ENCODE peak calls at places on chromosomes 6 and 20, in six cellular contexts. L, J, F, W, S and R are unnamed samples.

GRCh38 chr6:108027594-108027993 is 46.9 kb downstream of the OSTM1 start:
- DNase-seq in L (no peak), J (peak), F (peak), W (no peak), S (peak), R (peak)

GRCh38 chr20:61757678-61758555 is 307.8 kb downstream of the TAF4 start:
- DNase-seq in L (peak), J (no peak), F (peak), W (no peak), S (peak), R (peak)

GRCh38 chr6:140535511-140535910 is 1161.1 kb upstream of the CITED2 start:
- DNase-seq in L (no peak), J (no peak), F (no peak), W (no peak), S (no peak), R (peak)

GRCh38 chr6:148890605-148891004 is 143.8 kb downstream of the UST start:
- DNase-seq in L (no peak), J (no peak), F (no peak), W (no peak), S (peak), R (no peak)

GRCh38 chr6:5843078-5843477 is 163.6 kb downstream of the NRN1 start:
- DNase-seq in L (no peak), J (no peak), F (no peak), W (no peak), S (no peak), R (no peak)

GRCh38 chr6:19849196-19849595 is 12.0 kb downstream of the ID4 start:
- DNase-seq in L (no peak), J (no peak), F (no peak), W (no peak), S (no peak), R (no peak)

GRCh38 chr6:128600397-128600951 is 80.1 kb upstream of the PTPRK start:
- DNase-seq in L (no peak), J (no peak), F (peak), W (peak), S (peak), R (peak)

GRCh38 chr6:121627761-121628160 is 192.3 kb downstream of the GJA1 start:
- DNase-seq in L (no peak), J (no peak), F (no peak), W (no peak), S (no peak), R (peak)

GRCh38 chr6:167047554-167047953 is 48.4 kb downstream of the CEP43 start:
- DNase-seq in L (peak), J (peak), F (no peak), W (no peak), S (no peak), R (no peak)

GRCh38 chr6:149985506-149985937 is 21.8 kb downstream of the ULBP1 start:
- DNase-seq in L (no peak), J (no peak), F (no peak), W (no peak), S (no peak), R (no peak)

GRCh38 chr6:130717657-130718056 is 109.5 kb upstream of the SMLR1 start:
- DNase-seq in L (no peak), J (no peak), F (peak), W (peak), S (peak), R (no peak)

GRCh38 chr20:9028419-9028818 is 40.5 kb upstream of the PLCB4 start:
- DNase-seq in L (no peak), J (no peak), F (no peak), W (no peak), S (no peak), R (no peak)

GRCh38 chr6:104940881-104941693 is 15.8 kb upstream of the LIN28B start:
- DNase-seq in L (peak), J (no peak), F (peak), W (peak), S (peak), R (peak)

GRCh38 chr20:8357703-8358102 is 225.6 kb downstream of the PLCB1 start:
- DNase-seq in L (no peak), J (no peak), F (no peak), W (no peak), S (peak), R (no peak)

GRCh38 chr6:7919871-7920270 is 9.3 kb upstream of the TXNDC5 start:
- DNase-seq in L (no peak), J (no peak), F (peak), W (peak), S (no peak), R (peak)

GRCh38 chr6:120493483-120493882 is 840.8 kb downstream of the TBC1D32 start:
- DNase-seq in L (no peak), J (no peak), F (no peak), W (no peak), S (no peak), R (no peak)

GRCh38 chr20:4937422-4938319 is 63.6 kb downstream of the SLC23A2 start:
- DNase-seq in L (no peak), J (peak), F (no peak), W (no peak), S (no peak), R (no peak)

GRCh38 chr6:14320342-14320741 is 202.8 kb downstream of the CD83 start:
- DNase-seq in L (no peak), J (no peak), F (no peak), W (no peak), S (no peak), R (no peak)

GRCh38 chr6:80622641-80623040 is 516.2 kb downstream of the BCKDHB start:
- DNase-seq in L (no peak), J (no peak), F (no peak), W (no peak), S (no peak), R (peak)

GRCh38 chr20:43065299-43065698 is 124.4 kb downstream of the PTPRT start:
- DNase-seq in L (no peak), J (peak), F (no peak), W (no peak), S (no peak), R (no peak)

GRCh38 chr20:35917077-35917476 is 37.2 kb downstream of the SCAND1 start:
- DNase-seq in L (no peak), J (no peak), F (no peak), W (no peak), S (no peak), R (no peak)

DNA sequence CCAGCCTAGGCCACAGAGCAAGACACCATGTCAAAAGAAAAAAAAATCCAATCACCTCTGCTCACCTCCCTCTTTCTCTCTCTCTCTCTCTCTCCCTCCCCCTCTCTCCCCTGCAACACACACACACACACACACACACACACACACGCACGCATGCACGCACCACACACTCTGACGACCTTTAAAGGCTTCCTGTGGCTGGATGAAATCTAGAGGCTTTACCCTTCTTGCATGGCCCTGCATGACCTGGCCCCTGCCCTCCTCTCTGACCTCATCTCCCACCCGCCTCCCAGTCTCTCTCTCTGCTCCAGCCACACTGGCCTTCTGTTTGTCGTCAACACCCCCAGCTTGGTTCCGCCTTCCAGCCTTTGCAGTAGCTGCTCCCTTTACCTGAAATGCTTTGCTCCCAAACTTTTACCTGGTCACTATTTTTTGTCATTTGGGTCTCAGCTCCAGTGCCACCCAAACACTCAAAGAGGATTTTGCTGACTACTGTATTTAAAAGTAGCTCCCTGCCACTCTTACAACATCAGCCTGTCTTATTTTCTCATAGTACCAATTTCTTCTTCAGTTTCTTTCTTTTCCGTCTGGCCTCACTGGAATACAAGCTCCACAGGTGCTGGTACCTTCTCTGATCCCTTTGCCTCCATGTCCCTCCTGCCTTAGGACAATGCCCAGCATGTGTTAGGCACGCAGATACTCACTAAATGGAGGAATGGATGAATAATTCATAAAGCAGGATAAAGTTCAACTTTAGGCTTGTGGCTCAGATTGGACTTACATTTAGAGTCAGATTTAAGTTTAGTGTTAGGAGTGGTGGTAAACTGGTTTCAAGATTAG is 4.3 kb upstream of the LTA start:
- DNase-seq in L (no peak), J (no peak), F (no peak), W (no peak), S (no peak), R (no peak)
- H3K4me3 ChIP-seq in L (no peak), J (no peak), F (no peak), W (no peak), S (no peak), R (no peak)

GRCh38 chr6:22024973-22025467 is 271.8 kb downstream of the PRL start:
- DNase-seq in L (no peak), J (no peak), F (no peak), W (peak), S (no peak), R (no peak)
- TF ChIP-seq CTCF in L (no peak), J (no peak), F (no peak), W (no peak), S (peak), R (no peak)

GRCh38 chr6:159043986-159044385 is 805 bp downstream of the TAGAP start:
- DNase-seq in L (no peak), J (no peak), F (no peak), W (no peak), S (no peak), R (no peak)

GRCh38 chr6:159042824-159043181 is 2.0 kb downstream of the TAGAP start:
- DNase-seq in L (no peak), J (no peak), F (no peak), W (no peak), S (no peak), R (no peak)

GRCh38 chr6:159041181-159041580 is 3.6 kb downstream of the TAGAP start:
- DNase-seq in L (no peak), J (no peak), F (no peak), W (no peak), S (no peak), R (no peak)

GRCh38 chr6:159043236-159043635 is 1.6 kb downstream of the TAGAP start:
- DNase-seq in L (no peak), J (no peak), F (no peak), W (no peak), S (peak), R (no peak)

GRCh38 chr6:159042003-159042823 is 2.6 kb downstream of the TAGAP start:
- DNase-seq in L (peak), J (peak), F (peak), W (peak), S (peak), R (peak)
- H3K4me3 ChIP-seq in L (peak), J (no peak), F (no peak), W (no peak), S (no peak), R (no peak)

GRCh38 chr20:47521059-47521808 is 19.5 kb downstream of the NCOA3 start:
- DNase-seq in L (no peak), J (no peak), F (no peak), W (no peak), S (no peak), R (peak)
- TF ChIP-seq CTCF in L (no peak), J (no peak), F (peak), W (peak), S (peak), R (peak)

GRCh38 chr20:22584922-22585785 is 782 bp upstream of the FOXA2 start:
- DNase-seq in L (no peak), J (peak), F (no peak), W (no peak), S (no peak), R (peak)

GRCh38 chr20:22586645-22587310 is 2.4 kb upstream of the FOXA2 start:
- DNase-seq in L (peak), J (peak), F (no peak), W (peak), S (no peak), R (peak)

GRCh38 chr20:22584630-22584921 is 204 bp upstream of the FOXA2 start:
- DNase-seq in L (no peak), J (peak), F (no peak), W (no peak), S (no peak), R (peak)

GRCh38 chr20:22583773-22584629 is at the start of gene FOXA2:
- DNase-seq in L (no peak), J (peak), F (no peak), W (no peak), S (no peak), R (peak)

GRCh38 chr20:22585786-22586493 is 1.6 kb upstream of the FOXA2 start:
- DNase-seq in L (no peak), J (no peak), F (no peak), W (no peak), S (no peak), R (no peak)
- H3K4me3 ChIP-seq in L (no peak), J (no peak), F (no peak), W (no peak), S (no peak), R (no peak)

GRCh38 chr6:44567406-44567805 is 179.9 kb downstream of the CDC5L start:
- DNase-seq in L (no peak), J (peak), F (peak), W (no peak), S (peak), R (no peak)

GRCh38 chr6:44572346-44572745 is 184.8 kb downstream of the CDC5L start:
- DNase-seq in L (no peak), J (no peak), F (no peak), W (no peak), S (no peak), R (no peak)

GRCh38 chr6:44569931-44570385 is 182.5 kb downstream of the CDC5L start:
- DNase-seq in L (peak), J (peak), F (peak), W (no peak), S (no peak), R (no peak)

GRCh38 chr6:44569131-44569530 is 181.6 kb downstream of the CDC5L start:
- DNase-seq in L (no peak), J (no peak), F (no peak), W (no peak), S (no peak), R (no peak)

GRCh38 chr6:44571510-44571909 is 184.0 kb downstream of the CDC5L start:
- DNase-seq in L (no peak), J (no peak), F (no peak), W (no peak), S (no peak), R (no peak)
- TF ChIP-seq CTCF in L (no peak), J (no peak), F (no peak), W (peak), S (no peak), R (peak)

DNA sequence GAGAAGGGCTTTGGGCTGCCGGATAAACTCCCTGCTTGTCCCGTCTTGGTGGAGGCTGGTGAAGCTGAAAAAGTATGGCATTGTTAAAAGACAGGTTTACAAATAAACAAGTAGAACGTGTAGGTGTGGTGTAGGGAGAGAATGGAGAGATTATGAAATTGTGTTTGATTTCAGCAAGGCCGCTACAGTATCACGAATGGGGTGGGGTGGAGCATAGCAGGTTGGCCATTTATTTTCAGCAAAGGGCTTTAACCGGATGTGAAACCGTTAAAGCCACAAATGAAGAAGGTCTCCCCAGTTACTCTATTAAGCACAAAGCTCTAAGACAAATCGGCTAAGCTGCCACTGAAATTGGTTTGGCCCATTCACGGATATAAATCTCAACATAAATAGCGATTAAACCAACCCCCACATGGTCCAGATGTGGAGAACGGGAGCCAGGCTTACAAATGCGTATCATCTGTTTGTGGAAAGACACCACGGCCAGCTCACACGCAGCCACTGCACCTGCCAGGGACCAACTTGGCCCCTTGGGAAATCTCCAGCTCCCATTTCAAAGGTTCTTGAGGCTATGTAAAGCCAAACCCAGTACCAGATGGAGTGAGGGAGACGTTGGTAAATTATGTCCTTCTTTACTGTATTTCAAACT is 94.0 kb downstream of the ZMYND8 start:
- DNase-seq in L (peak), J (no peak), F (no peak), W (no peak), S (no peak), R (no peak)
- H3K4me3 ChIP-seq in L (peak), J (no peak), F (no peak), W (no peak), S (no peak), R (no peak)

GRCh38 chr6:35059606-35060355 is 81.4 kb downstream of the TCP11 start:
- DNase-seq in L (no peak), J (no peak), F (no peak), W (no peak), S (no peak), R (no peak)

GRCh38 chr6:35057449-35058030 is 83.6 kb downstream of the TCP11 start:
- DNase-seq in L (no peak), J (no peak), F (no peak), W (no peak), S (no peak), R (no peak)

GRCh38 chr6:35058827-35059522 is 82.2 kb downstream of the TCP11 start:
- DNase-seq in L (no peak), J (no peak), F (no peak), W (no peak), S (no peak), R (no peak)

GRCh38 chr6:35056952-35057351 is 84.2 kb downstream of the TCP11 start:
- DNase-seq in L (no peak), J (no peak), F (no peak), W (no peak), S (no peak), R (no peak)

DNA sequence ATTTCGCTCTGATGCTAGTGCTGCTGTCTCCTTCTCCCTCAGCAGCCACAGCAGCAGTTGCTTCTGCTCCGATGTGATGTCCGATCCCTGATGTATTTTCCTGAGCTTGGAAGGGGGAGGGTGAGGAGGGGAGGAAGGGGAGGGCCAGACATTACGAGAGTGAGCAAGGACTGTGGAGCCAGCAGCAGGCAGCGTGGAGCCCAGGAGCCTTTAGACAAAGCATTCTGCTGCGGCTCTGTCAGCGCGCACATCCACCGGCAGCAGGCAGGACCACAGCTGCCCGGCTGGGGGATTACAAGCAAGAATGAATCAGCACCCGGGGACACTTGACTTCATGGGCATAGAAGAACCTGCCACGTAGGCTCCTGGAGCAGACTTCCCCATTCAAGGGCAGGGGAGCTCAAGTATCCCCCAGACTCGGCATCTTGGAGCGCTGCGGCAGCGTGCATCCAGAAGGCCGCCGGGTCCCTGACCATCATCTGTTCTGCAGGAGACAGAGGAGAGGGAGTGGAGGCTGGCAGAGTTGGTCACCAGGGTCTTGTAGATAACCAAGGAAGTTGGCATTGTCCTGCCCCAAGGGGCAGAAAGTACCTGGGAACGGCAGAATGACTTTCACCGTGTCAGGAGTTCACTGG is 83.0 kb downstream of the TCP11 start:
- DNase-seq in L (no peak), J (no peak), F (peak), W (no peak), S (peak), R (no peak)
- TF ChIP-seq CTCF in L (no peak), J (no peak), F (no peak), W (no peak), S (no peak), R (no peak)

DNA sequence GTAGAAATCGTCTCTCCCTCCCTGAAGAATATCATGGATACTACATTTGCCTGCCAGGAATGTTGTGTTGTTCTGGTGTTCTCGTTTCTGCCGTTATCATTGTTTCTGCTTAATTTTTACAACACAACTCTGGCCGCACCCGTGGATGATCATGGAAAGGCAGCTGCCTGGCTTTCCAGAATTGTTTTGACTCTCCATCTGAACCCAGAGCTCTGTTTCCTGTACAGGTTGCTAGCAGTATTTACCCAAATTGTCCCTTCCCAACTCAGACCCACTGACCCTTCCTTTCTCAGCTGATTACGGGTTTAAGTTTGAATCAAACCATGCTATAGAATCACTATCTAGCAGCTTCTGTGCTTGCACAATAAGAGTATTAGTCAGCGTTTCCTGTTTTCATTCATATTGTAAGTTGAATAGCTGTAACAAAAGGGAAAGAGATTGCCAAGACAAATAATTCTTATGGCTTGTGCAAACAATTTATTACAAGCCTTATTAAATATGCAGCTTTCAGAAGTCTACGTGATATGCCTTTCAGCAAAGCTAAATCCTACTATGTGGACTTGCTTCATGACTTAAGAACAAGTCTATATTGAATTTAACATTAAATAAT is 139.0 kb downstream of the MTHFD1L start:
- DNase-seq in L (no peak), J (no peak), F (peak), W (peak), S (peak), R (peak)
- H3K4me3 ChIP-seq in L (no peak), J (no peak), F (no peak), W (peak), S (peak), R (no peak)